ENCODE peak calls at places on chromosomes 13 and 19, in seven cellular contexts. L, E, S, O, K, J and A are unnamed samples.
A peak's percentile ranks its signal among the peaks of the same experiment; 100 is the strongest.

GRCh38 chr13:110338441-110339101 is 31.5 kb downstream of the COL4A2 start:
- DNase-seq in O (peak; percentile 88), S (no peak), L (no peak), J (no peak), E (no peak), K (no peak), A (no peak)

GRCh38 chr13:35388979-35389378 is 87.5 kb downstream of the MAB21L1 start:
- DNase-seq in O (peak; percentile 21), L (no peak), S (no peak), E (peak; percentile 75), K (no peak), J (no peak), A (no peak)

GRCh38 chr19:3374369-3375112 is 8.2 kb downstream of the NFIC start:
- DNase-seq in L (no peak), E (no peak), K (no peak), J (no peak), S (no peak), O (no peak), A (no peak)

GRCh38 chr19:4534836-4535658 is at the start of gene PLIN5:
- DNase-seq in S (peak; percentile 85), L (peak; percentile 65), J (no peak), O (peak; percentile 6), K (no peak), E (peak; percentile 92), A (no peak)

GRCh38 chr19:54448037-54448773 is 794 bp upstream of the LENG8 start:
- DNase-seq in K (no peak), J (no peak), O (peak; percentile 46), L (peak; percentile 65), E (peak; percentile 61), S (peak; percentile 72), A (no peak)

GRCh38 chr19:48596237-48596636 is 10.3 kb upstream of the SPACA4 start:
- DNase-seq in L (no peak), K (no peak), O (no peak), S (no peak), E (no peak), J (no peak), A (no peak)

GRCh38 chr13:110538632-110539031 is 22.9 kb downstream of the RAB20 start:
- DNase-seq in L (no peak), E (no peak), S (no peak), O (no peak), J (no peak), K (no peak), A (no peak)

GRCh38 chr13:54301085-54301484 is 1272.5 kb downstream of the OLFM4 start:
- DNase-seq in S (no peak), E (peak; percentile 2), O (no peak), K (no peak), L (no peak), J (no peak), A (no peak)

GRCh38 chr19:41939861-41940442 is 11.7 kb upstream of the ERFL start:
- DNase-seq in K (no peak), S (no peak), E (peak; percentile 69), O (no peak), J (no peak), L (peak; percentile 66), A (peak; percentile 29)

GRCh38 chr19:7739211-7739752 is 7.4 kb upstream of the CLEC4G start:
- DNase-seq in E (no peak), J (no peak), O (no peak), K (no peak), S (no peak), L (no peak), A (no peak)

GRCh38 chr19:29860492-29860891 is 48.7 kb downstream of the CCNE1 start:
- DNase-seq in S (no peak), L (peak; percentile 24), O (no peak), K (no peak), J (no peak), E (no peak), A (no peak)

GRCh38 chr19:15251749-15252397 is 19.6 kb upstream of the EPHX3 start:
- DNase-seq in L (no peak), K (no peak), J (peak; percentile 73), O (peak; percentile 90), S (peak; percentile 53), E (no peak), A (no peak)